ENCODE peak calls at places on chromosomes 7 and 10, in five cellular contexts. G, Z, C, L and E are unnamed samples. For H3K9me3, the result is how much of the 10 kb centered on the place peaks cover.

GRCh38 chr7:88115258-88116195 is 104.3 kb downstream of the SRI start:
- DNase-seq in G (no peak), Z (no peak), C (no peak), L (no peak), E (no peak)

GRCh38 chr10:5629789-5630436 is 36.5 kb downstream of the ASB13 start:
- DNase-seq in G (peak), Z (no peak), C (peak), L (peak), E (peak)

GRCh38 chr10:58488921-58489320 is 23.8 kb upstream of the BICC1 start:
- DNase-seq in G (no peak), Z (no peak), C (no peak), L (no peak), E (no peak)

GRCh38 chr10:24950439-24950838 is 2.0 kb downstream of the PRTFDC1 start:
- DNase-seq in G (no peak), Z (no peak), C (no peak), L (no peak), E (no peak)

GRCh38 chr7:29269941-29270340 is 75.4 kb downstream of the CHN2 start:
- DNase-seq in G (no peak), Z (no peak), C (no peak), L (no peak), E (no peak)

GRCh38 chr7:103106336-103107070 is 31.6 kb downstream of the ARMC10 start:
- DNase-seq in G (no peak), Z (no peak), C (no peak), L (peak), E (no peak)

GRCh38 chr7:129227646-129228578 is 3.1 kb downstream of the AHCYL2 start:
- DNase-seq in G (no peak), Z (no peak), C (no peak), L (no peak), E (no peak)

GRCh38 chr7:149872419-149873073 is 1.2 kb upstream of the ATP6V0E2 start:
- DNase-seq in G (peak), Z (peak), C (peak), L (peak), E (no peak)

GRCh38 chr7:118305686-118306085 is 81.2 kb downstream of the ANKRD7 start:
- DNase-seq in G (no peak), Z (no peak), C (no peak), L (no peak), E (no peak)

GRCh38 chr10:29266641-29267040 is 22.2 kb upstream of the LYZL1 start:
- DNase-seq in G (no peak), Z (no peak), C (no peak), L (no peak), E (no peak)

GRCh38 chr10:24440817-24441790 is 232.2 kb downstream of the KIAA1217 start:
- DNase-seq in G (no peak), Z (no peak), C (no peak), L (no peak), E (no peak)

GRCh38 chr10:79378647-79379511 is 31.6 kb downstream of the PPIF start:
- DNase-seq in G (peak), Z (no peak), C (peak), L (no peak), E (no peak)

GRCh38 chr7:4006687-4007086 is 675.4 kb upstream of the FOXK1 start:
- DNase-seq in G (no peak), Z (no peak), C (no peak), L (peak), E (no peak)

GRCh38 chr10:101014230-101014884 is 14.7 kb downstream of the LZTS2 start:
- DNase-seq in G (peak), Z (no peak), C (peak), L (peak), E (peak)

GRCh38 chr7:249979-250378 is 40.0 kb upstream of the FOXL3 start:
- DNase-seq in G (no peak), Z (no peak), C (no peak), L (no peak), E (no peak)

GRCh38 chr10:111410740-111411139 is 333.9 kb downstream of the ADRA2A start:
- DNase-seq in G (no peak), Z (no peak), C (no peak), L (no peak), E (no peak)

GRCh38 chr7:95238252-95238938 is 85.9 kb downstream of the PON1 start:
- DNase-seq in G (no peak), Z (no peak), C (no peak), L (no peak), E (no peak)

GRCh38 chr7:106277976-106278375 is 6.8 kb downstream of the NAMPT start:
- DNase-seq in G (no peak), Z (no peak), C (no peak), L (no peak), E (no peak)

GRCh38 chr10:133445268-133445732 is 8.4 kb upstream of the SCART1 start:
- DNase-seq in G (peak), Z (no peak), C (no peak), L (no peak), E (no peak)

GRCh38 chr10:133445751-133446708 is 7.7 kb upstream of the SCART1 start:
- DNase-seq in G (no peak), Z (no peak), C (no peak), L (peak), E (no peak)

GRCh38 chr10:133442191-133442966 is 11.4 kb upstream of the SCART1 start:
- DNase-seq in G (peak), Z (no peak), C (peak), L (peak), E (peak)

GRCh38 chr10:133442967-133443924 is 10.5 kb upstream of the SCART1 start:
- DNase-seq in G (peak), Z (no peak), C (peak), L (no peak), E (peak)

GRCh38 chr10:133444342-133445267 is 9.1 kb upstream of the SCART1 start:
- DNase-seq in G (no peak), Z (no peak), C (peak), L (no peak), E (no peak)
- H3K9me3 ChIP-seq in G (under half), Z (under half), C (under half), L (under half), E (under half)

GRCh38 chr7:66181329-66181728 is 23.8 kb upstream of the TPST1 start:
- DNase-seq in G (no peak), Z (no peak), C (no peak), L (no peak), E (no peak)
- H3K9me3 ChIP-seq in G (under half), Z (under half), C (under half), L (under half), E (under half)

GRCh38 chr7:157000741-157001653 is 9.5 kb downstream of the MNX1 start:
- DNase-seq in G (peak), Z (no peak), C (no peak), L (no peak), E (no peak)
- H3K9me3 ChIP-seq in G (under half), Z (under half), C (under half), L (under half), E (under half)

DNA sequence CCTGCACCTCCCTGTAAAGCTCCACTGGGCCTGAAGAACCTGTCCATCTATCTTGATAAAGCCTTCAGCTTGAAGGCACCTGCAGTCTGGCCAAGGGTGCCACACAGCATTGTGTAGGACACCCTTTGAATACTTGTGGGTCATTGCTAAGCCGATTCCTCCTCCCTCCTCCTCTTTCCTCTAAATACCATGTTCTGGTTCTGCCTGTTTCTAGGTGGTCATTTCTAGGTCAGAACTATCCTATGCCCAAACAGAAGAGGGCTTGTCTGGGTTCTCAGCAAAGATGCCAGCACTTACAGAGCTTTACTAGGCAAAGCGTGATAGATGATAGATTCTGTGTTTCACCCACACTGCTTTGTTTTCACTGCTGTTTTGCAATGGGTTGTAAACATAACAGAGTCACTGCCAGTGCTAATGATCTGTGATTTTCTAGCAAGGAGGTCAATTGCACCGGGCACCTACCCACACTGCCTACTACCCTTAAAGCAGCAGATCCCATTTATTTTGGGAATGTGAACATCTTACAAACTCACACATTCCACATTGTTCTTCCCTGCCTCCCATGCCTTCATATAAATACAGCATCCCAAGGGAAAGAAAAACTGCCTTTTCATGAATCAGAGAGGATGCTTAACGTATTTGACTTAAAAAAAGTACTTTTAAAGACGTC is 279.1 kb upstream of the PITRM1 start:
- DNase-seq in G (no peak), Z (no peak), C (no peak), L (no peak), E (no peak)
- H3K9me3 ChIP-seq in G (under half), Z (under half), C (under half), L (under half), E (under half)

DNA sequence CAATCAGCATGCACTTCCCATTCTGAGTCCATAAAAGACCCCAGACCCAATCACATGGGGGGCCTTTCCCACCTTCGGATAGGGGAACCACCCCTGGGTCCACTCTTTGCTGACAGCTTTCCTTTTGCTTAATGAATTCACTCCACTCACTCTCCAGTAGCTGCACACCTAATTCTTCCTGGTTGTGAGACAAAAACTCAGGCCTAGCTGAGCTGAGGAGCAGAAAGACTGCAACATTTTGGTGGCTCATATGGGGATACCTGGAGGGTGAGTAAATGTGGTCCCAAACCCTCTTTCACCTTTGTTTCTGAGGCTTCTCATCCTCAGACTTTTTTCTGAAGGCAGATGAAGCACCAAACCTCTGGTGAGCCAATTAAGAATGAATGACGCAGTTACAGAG is 138.1 kb downstream of the WDR11 start:
- DNase-seq in G (no peak), Z (no peak), C (no peak), L (no peak), E (no peak)
- H3K9me3 ChIP-seq in G (under half), Z (under half), C (under half), L (under half), E (under half)